ENCODE peak calls at places on chromosome 19, in four cellular contexts. One of them, this sample, is unnamed.

GRCh38 chr19:4061683-4062575 is 4.8 kb downstream of the ZBTB7A start:
- DNase-seq in fibroblast of mammary gland: peak
- DNase-seq in choroid plexus epithelial cell: no peak
- DNase-seq in mesothelial cell of epicardium: no peak
- DNase-seq in this sample: no peak

GRCh38 chr19:34804115-34804514 is 31.1 kb upstream of the ZNF599 start:
- DNase-seq in fibroblast of mammary gland: no peak
- DNase-seq in choroid plexus epithelial cell: no peak
- DNase-seq in mesothelial cell of epicardium: no peak
- DNase-seq in this sample: peak

GRCh38 chr19:15640294-15640903 is at the start of gene CYP4F3:
- DNase-seq in fibroblast of mammary gland: no peak
- DNase-seq in choroid plexus epithelial cell: no peak
- DNase-seq in mesothelial cell of epicardium: no peak
- DNase-seq in this sample: no peak

GRCh38 chr19:3343619-3344502 is 22.5 kb upstream of the NFIC start:
- DNase-seq in fibroblast of mammary gland: peak
- DNase-seq in choroid plexus epithelial cell: peak
- DNase-seq in mesothelial cell of epicardium: no peak
- DNase-seq in this sample: no peak

GRCh38 chr19:48290923-48291700 is 21.2 kb downstream of the ZNF114 start:
- DNase-seq in fibroblast of mammary gland: peak
- DNase-seq in choroid plexus epithelial cell: peak
- DNase-seq in mesothelial cell of epicardium: peak
- DNase-seq in this sample: peak

GRCh38 chr19:55041627-55042343 is 3.7 kb upstream of the GP6 start:
- DNase-seq in fibroblast of mammary gland: no peak
- DNase-seq in choroid plexus epithelial cell: no peak
- DNase-seq in mesothelial cell of epicardium: no peak
- DNase-seq in this sample: no peak

GRCh38 chr19:23263870-23264590 is 13.8 kb upstream of the ZNF724 start:
- DNase-seq in fibroblast of mammary gland: peak
- DNase-seq in choroid plexus epithelial cell: peak
- DNase-seq in mesothelial cell of epicardium: no peak
- DNase-seq in this sample: no peak

GRCh38 chr19:10780368-10780767 is 55.6 kb downstream of the TMED1 start:
- DNase-seq in fibroblast of mammary gland: peak
- DNase-seq in choroid plexus epithelial cell: peak
- DNase-seq in mesothelial cell of epicardium: no peak
- DNase-seq in this sample: no peak

GRCh38 chr19:17335575-17335974 is 920 bp upstream of the ANO8 start:
- DNase-seq in fibroblast of mammary gland: no peak
- DNase-seq in choroid plexus epithelial cell: no peak
- DNase-seq in mesothelial cell of epicardium: no peak
- DNase-seq in this sample: no peak

GRCh38 chr19:30919737-30920136 is 429.5 kb downstream of the TSHZ3 start:
- DNase-seq in fibroblast of mammary gland: no peak
- DNase-seq in choroid plexus epithelial cell: no peak
- DNase-seq in mesothelial cell of epicardium: no peak
- DNase-seq in this sample: no peak

GRCh38 chr19:8129061-8129460 is 20.3 kb downstream of the FBN3 start:
- DNase-seq in fibroblast of mammary gland: no peak
- DNase-seq in choroid plexus epithelial cell: no peak
- DNase-seq in mesothelial cell of epicardium: no peak
- DNase-seq in this sample: no peak

GRCh38 chr19:38683393-38684077 is 36.1 kb downstream of the ACTN4 start:
- DNase-seq in fibroblast of mammary gland: peak
- DNase-seq in choroid plexus epithelial cell: peak
- DNase-seq in mesothelial cell of epicardium: peak
- DNase-seq in this sample: no peak

GRCh38 chr19:3983936-3984583 is 1.2 kb downstream of the EEF2 start:
- DNase-seq in fibroblast of mammary gland: peak
- DNase-seq in choroid plexus epithelial cell: peak
- DNase-seq in mesothelial cell of epicardium: no peak
- DNase-seq in this sample: no peak

GRCh38 chr19:29405728-29405995 is 120.1 kb upstream of the VSTM2B start:
- DNase-seq in fibroblast of mammary gland: no peak
- DNase-seq in choroid plexus epithelial cell: no peak
- DNase-seq in mesothelial cell of epicardium: no peak
- DNase-seq in this sample: no peak

GRCh38 chr19:29539131-29539530 is 13.3 kb downstream of the VSTM2B start:
- DNase-seq in fibroblast of mammary gland: no peak
- DNase-seq in choroid plexus epithelial cell: no peak
- DNase-seq in mesothelial cell of epicardium: no peak
- DNase-seq in this sample: no peak

GRCh38 chr19:7540761-7541480 is 5.4 kb downstream of the PNPLA6 start:
- DNase-seq in fibroblast of mammary gland: peak
- DNase-seq in choroid plexus epithelial cell: peak
- DNase-seq in mesothelial cell of epicardium: no peak
- DNase-seq in this sample: no peak

GRCh38 chr19:4277051-4277700 is 1.9 kb upstream of the SHD start:
- DNase-seq in fibroblast of mammary gland: no peak
- DNase-seq in choroid plexus epithelial cell: no peak
- DNase-seq in mesothelial cell of epicardium: no peak
- DNase-seq in this sample: no peak

GRCh38 chr19:55262359-55262758 is 3.5 kb upstream of the PPP6R1 start:
- DNase-seq in fibroblast of mammary gland: no peak
- DNase-seq in choroid plexus epithelial cell: no peak
- DNase-seq in mesothelial cell of epicardium: no peak
- DNase-seq in this sample: no peak

GRCh38 chr19:18419699-18420460 is 682 bp downstream of the SSBP4 start:
- DNase-seq in fibroblast of mammary gland: no peak
- DNase-seq in choroid plexus epithelial cell: no peak
- DNase-seq in mesothelial cell of epicardium: no peak
- DNase-seq in this sample: no peak

GRCh38 chr19:48862827-48863226 is 5.6 kb downstream of the PLEKHA4 start:
- DNase-seq in fibroblast of mammary gland: no peak
- DNase-seq in choroid plexus epithelial cell: no peak
- DNase-seq in mesothelial cell of epicardium: no peak
- DNase-seq in this sample: no peak

GRCh38 chr19:28401739-28402138 is 811.2 kb downstream of the UQCRFS1 start:
- DNase-seq in fibroblast of mammary gland: no peak
- DNase-seq in choroid plexus epithelial cell: no peak
- DNase-seq in mesothelial cell of epicardium: no peak
- DNase-seq in this sample: no peak

GRCh38 chr19:39832341-39833083 is 1.4 kb downstream of the DYRK1B start:
- DNase-seq in fibroblast of mammary gland: peak
- DNase-seq in choroid plexus epithelial cell: no peak
- DNase-seq in mesothelial cell of epicardium: no peak
- DNase-seq in this sample: no peak

GRCh38 chr19:18513868-18514267 is 8.0 kb downstream of the ELL start:
- DNase-seq in fibroblast of mammary gland: peak
- DNase-seq in choroid plexus epithelial cell: peak
- DNase-seq in mesothelial cell of epicardium: no peak
- DNase-seq in this sample: no peak

GRCh38 chr19:40271706-40272105 is 13.4 kb downstream of the AKT2 start:
- DNase-seq in fibroblast of mammary gland: no peak
- DNase-seq in choroid plexus epithelial cell: peak
- DNase-seq in mesothelial cell of epicardium: no peak
- DNase-seq in this sample: no peak

GRCh38 chr19:54644056-54644455 is 13.8 kb downstream of the LILRB1 start:
- DNase-seq in fibroblast of mammary gland: no peak
- DNase-seq in choroid plexus epithelial cell: no peak
- DNase-seq in mesothelial cell of epicardium: no peak
- DNase-seq in this sample: no peak

GRCh38 chr19:12996542-12997094 is 1.3 kb downstream of the NFIX start:
- DNase-seq in fibroblast of mammary gland: no peak
- DNase-seq in choroid plexus epithelial cell: no peak
- DNase-seq in mesothelial cell of epicardium: no peak
- DNase-seq in this sample: no peak

GRCh38 chr19:16159655-16160054 is 13.7 kb downstream of the CIB3 start:
- DNase-seq in fibroblast of mammary gland: no peak
- DNase-seq in choroid plexus epithelial cell: no peak
- DNase-seq in mesothelial cell of epicardium: no peak
- DNase-seq in this sample: no peak

GRCh38 chr19:41880329-41880708 is 2.7 kb upstream of the ARHGEF1 start:
- DNase-seq in fibroblast of mammary gland: no peak
- DNase-seq in choroid plexus epithelial cell: no peak
- DNase-seq in mesothelial cell of epicardium: no peak
- DNase-seq in this sample: no peak

GRCh38 chr19:27793128-27793643 is 1419.8 kb downstream of the UQCRFS1 start:
- DNase-seq in fibroblast of mammary gland: peak
- DNase-seq in choroid plexus epithelial cell: peak
- DNase-seq in mesothelial cell of epicardium: no peak
- DNase-seq in this sample: no peak

GRCh38 chr19:4009990-4010807 is 2.7 kb downstream of the PIAS4 start:
- DNase-seq in fibroblast of mammary gland: no peak
- DNase-seq in choroid plexus epithelial cell: peak
- DNase-seq in mesothelial cell of epicardium: no peak
- DNase-seq in this sample: no peak

GRCh38 chr19:3804429-3804828 is 18.2 kb upstream of the MATK start:
- DNase-seq in fibroblast of mammary gland: no peak
- DNase-seq in choroid plexus epithelial cell: no peak
- DNase-seq in mesothelial cell of epicardium: no peak
- DNase-seq in this sample: no peak

GRCh38 chr19:16435238-16435911 is 36.4 kb downstream of the EPS15L1 start:
- DNase-seq in fibroblast of mammary gland: peak
- DNase-seq in choroid plexus epithelial cell: peak
- DNase-seq in mesothelial cell of epicardium: no peak
- DNase-seq in this sample: no peak

GRCh38 chr19:22144394-22144793 is 52.4 kb downstream of the ZNF676 start:
- DNase-seq in fibroblast of mammary gland: peak
- DNase-seq in choroid plexus epithelial cell: peak
- DNase-seq in mesothelial cell of epicardium: no peak
- DNase-seq in this sample: no peak

GRCh38 chr19:57436392-57436791 is 1.3 kb downstream of the ZNF749 start:
- DNase-seq in fibroblast of mammary gland: no peak
- DNase-seq in choroid plexus epithelial cell: no peak
- DNase-seq in mesothelial cell of epicardium: no peak
- DNase-seq in this sample: no peak
- TF ChIP-seq CTCF in fibroblast of mammary gland: no peak
- TF ChIP-seq CTCF in choroid plexus epithelial cell: no peak
- TF ChIP-seq CTCF in mesothelial cell of epicardium: no peak
- TF ChIP-seq CTCF in this sample: no peak

DNA sequence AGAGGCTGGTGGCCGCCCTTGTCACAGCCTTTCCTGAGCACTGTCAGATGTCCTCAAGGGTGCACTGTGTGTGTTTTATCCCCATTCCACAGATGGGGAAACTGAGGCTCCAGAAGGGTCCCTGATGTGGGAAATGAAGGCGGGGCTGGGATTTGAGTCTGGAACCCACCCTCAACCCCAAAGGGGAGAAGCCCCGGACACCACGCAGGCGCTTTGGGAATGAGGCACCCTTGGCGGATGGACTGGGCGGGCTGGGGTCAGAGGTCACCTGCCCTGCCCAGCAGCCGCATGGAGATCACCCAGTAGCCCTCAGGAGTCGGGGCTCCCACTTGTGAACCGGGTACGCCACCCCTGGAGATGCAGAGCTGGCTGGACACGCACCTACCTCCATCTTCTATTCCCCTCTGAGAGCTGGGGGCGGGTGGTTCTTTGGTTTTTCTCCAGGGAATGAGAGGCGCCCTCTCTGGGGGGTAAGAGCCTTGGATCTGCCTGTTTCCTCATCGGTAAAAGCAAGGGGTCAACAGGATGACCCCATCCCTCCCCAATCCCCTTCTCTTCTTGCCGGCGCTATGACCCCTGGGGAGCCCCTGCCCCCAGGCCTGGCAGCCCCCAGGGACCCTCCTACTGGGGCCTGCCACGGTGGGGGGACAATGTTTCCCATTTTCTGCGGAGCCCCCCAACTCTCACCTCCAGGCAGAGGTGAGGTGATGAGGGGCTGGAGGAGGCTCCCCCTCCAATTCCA is 8.3 kb upstream of the ONECUT3 start:
- DNase-seq in fibroblast of mammary gland: no peak
- DNase-seq in choroid plexus epithelial cell: no peak
- DNase-seq in mesothelial cell of epicardium: no peak
- DNase-seq in this sample: no peak
- TF ChIP-seq CTCF in fibroblast of mammary gland: no peak
- TF ChIP-seq CTCF in choroid plexus epithelial cell: no peak
- TF ChIP-seq CTCF in mesothelial cell of epicardium: no peak
- TF ChIP-seq CTCF in this sample: no peak

GRCh38 chr19:46842791-46843190 is 7.9 kb downstream of the AP2S1 start:
- DNase-seq in fibroblast of mammary gland: no peak
- DNase-seq in choroid plexus epithelial cell: no peak
- DNase-seq in mesothelial cell of epicardium: no peak
- DNase-seq in this sample: no peak

GRCh38 chr19:46847528-46847927 is 3.1 kb downstream of the AP2S1 start:
- DNase-seq in fibroblast of mammary gland: no peak
- DNase-seq in choroid plexus epithelial cell: no peak
- DNase-seq in mesothelial cell of epicardium: no peak
- DNase-seq in this sample: no peak

GRCh38 chr19:46845959-46846459 is 4.6 kb downstream of the AP2S1 start:
- DNase-seq in fibroblast of mammary gland: no peak
- DNase-seq in choroid plexus epithelial cell: no peak
- DNase-seq in mesothelial cell of epicardium: no peak
- DNase-seq in this sample: no peak

GRCh38 chr19:46841458-46842083 is 9.1 kb downstream of the AP2S1 start:
- DNase-seq in fibroblast of mammary gland: peak
- DNase-seq in choroid plexus epithelial cell: peak
- DNase-seq in mesothelial cell of epicardium: no peak
- DNase-seq in this sample: no peak

GRCh38 chr19:46844067-46844489 is 6.6 kb downstream of the AP2S1 start:
- DNase-seq in fibroblast of mammary gland: peak
- DNase-seq in choroid plexus epithelial cell: peak
- DNase-seq in mesothelial cell of epicardium: no peak
- DNase-seq in this sample: no peak
- TF ChIP-seq CTCF in fibroblast of mammary gland: no peak
- TF ChIP-seq CTCF in choroid plexus epithelial cell: no peak
- TF ChIP-seq CTCF in mesothelial cell of epicardium: no peak
- TF ChIP-seq CTCF in this sample: no peak

GRCh38 chr19:45450042-45450380 is 17.8 kb upstream of the FOSB start:
- DNase-seq in fibroblast of mammary gland: no peak
- DNase-seq in choroid plexus epithelial cell: no peak
- DNase-seq in mesothelial cell of epicardium: no peak
- DNase-seq in this sample: no peak

GRCh38 chr19:45448887-45449299 is 18.9 kb upstream of the FOSB start:
- DNase-seq in fibroblast of mammary gland: no peak
- DNase-seq in choroid plexus epithelial cell: peak
- DNase-seq in mesothelial cell of epicardium: no peak
- DNase-seq in this sample: no peak

GRCh38 chr19:45448425-45448756 is 19.4 kb upstream of the FOSB start:
- DNase-seq in fibroblast of mammary gland: no peak
- DNase-seq in choroid plexus epithelial cell: no peak
- DNase-seq in mesothelial cell of epicardium: no peak
- DNase-seq in this sample: no peak

GRCh38 chr19:45451181-45451849 is 16.5 kb upstream of the FOSB start:
- DNase-seq in fibroblast of mammary gland: peak
- DNase-seq in choroid plexus epithelial cell: peak
- DNase-seq in mesothelial cell of epicardium: no peak
- DNase-seq in this sample: no peak

DNA sequence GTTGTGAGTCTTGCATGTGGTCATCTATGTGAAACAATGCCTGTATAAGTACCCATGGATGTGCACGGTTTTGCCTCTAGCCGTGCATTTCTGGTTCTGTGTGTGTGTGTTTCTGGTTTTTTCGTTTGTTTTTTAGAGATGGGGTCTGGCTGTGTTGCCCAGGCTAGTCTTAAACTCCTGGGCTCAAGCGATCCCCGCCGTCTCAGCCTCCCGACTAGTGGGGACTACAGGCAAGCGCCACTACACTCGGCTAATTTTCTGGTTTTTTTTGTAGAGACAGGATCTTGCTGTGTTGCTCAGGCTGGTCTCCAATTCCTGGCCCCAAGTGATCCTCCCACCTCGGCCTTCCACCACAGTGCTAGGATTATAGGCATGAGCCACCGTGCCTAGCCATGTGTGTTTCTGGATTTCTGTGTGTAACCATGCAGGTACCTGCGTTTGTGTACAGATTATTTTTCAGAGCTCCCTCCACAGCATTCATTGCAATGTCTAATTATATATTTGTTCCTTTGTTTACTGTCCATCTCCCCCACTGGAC is 15.9 kb upstream of the FOSB start:
- DNase-seq in fibroblast of mammary gland: no peak
- DNase-seq in choroid plexus epithelial cell: no peak
- DNase-seq in mesothelial cell of epicardium: no peak
- DNase-seq in this sample: no peak
- TF ChIP-seq CTCF in fibroblast of mammary gland: no peak
- TF ChIP-seq CTCF in choroid plexus epithelial cell: no peak
- TF ChIP-seq CTCF in mesothelial cell of epicardium: no peak
- TF ChIP-seq CTCF in this sample: no peak